ENCODE peak calls at places on chromosomes 3 and 15, in nine cellular contexts. One of them, this sample, is unnamed.

GRCh38 chr3:43995929-43996378 is 245.7 kb upstream of the TOPAZ1 start:
- DNase-seq in glutamatergic neuron: no peak
- DNase-seq in amniotic stem cell: no peak
- DNase-seq in fibroblast of the aortic adventitia: no peak
- DNase-seq in stimulated activated CD8-positive, alpha-beta memory T cell treated with anti-CD3 and anti-CD28 coated beads, Interleukin-4, amount 100 ng/mL, for 1 hour: no peak
- DNase-seq in lung: no peak
- DNase-seq in T-helper 9 cell: no peak
- DNase-seq in body of pancreas: no peak
- DNase-seq in nucleus accumbens: no peak
- DNase-seq in this sample: peak; percentile 24

GRCh38 chr15:90660195-90660995 is 56.8 kb upstream of the BLM start:
- DNase-seq in T-helper 9 cell: peak; percentile 27
- DNase-seq in nucleus accumbens: no peak
- DNase-seq in stimulated activated CD8-positive, alpha-beta memory T cell treated with anti-CD3 and anti-CD28 coated beads, Interleukin-4, amount 100 ng/mL, for 1 hour: no peak
- DNase-seq in body of pancreas: no peak
- DNase-seq in glutamatergic neuron: peak; percentile 50
- DNase-seq in amniotic stem cell: peak; percentile 93
- DNase-seq in lung: peak; percentile 71
- DNase-seq in fibroblast of the aortic adventitia: peak; percentile 90
- DNase-seq in this sample: peak; percentile 94

GRCh38 chr3:66336358-66336766 is 115.6 kb downstream of the SLC25A26 start:
- DNase-seq in glutamatergic neuron: no peak
- DNase-seq in body of pancreas: no peak
- DNase-seq in nucleus accumbens: no peak
- DNase-seq in lung: no peak
- DNase-seq in stimulated activated CD8-positive, alpha-beta memory T cell treated with anti-CD3 and anti-CD28 coated beads, Interleukin-4, amount 100 ng/mL, for 1 hour: no peak
- DNase-seq in fibroblast of the aortic adventitia: peak; percentile 91
- DNase-seq in amniotic stem cell: peak; percentile 25
- DNase-seq in T-helper 9 cell: no peak
- DNase-seq in this sample: peak; percentile 14

GRCh38 chr3:17583530-17583929 is 158.9 kb downstream of the TBC1D5 start:
- DNase-seq in glutamatergic neuron: no peak
- DNase-seq in stimulated activated CD8-positive, alpha-beta memory T cell treated with anti-CD3 and anti-CD28 coated beads, Interleukin-4, amount 100 ng/mL, for 1 hour: no peak
- DNase-seq in body of pancreas: no peak
- DNase-seq in fibroblast of the aortic adventitia: no peak
- DNase-seq in amniotic stem cell: no peak
- DNase-seq in T-helper 9 cell: no peak
- DNase-seq in nucleus accumbens: no peak
- DNase-seq in lung: no peak
- DNase-seq in this sample: no peak

GRCh38 chr3:192062186-192062585 is 601.2 kb downstream of the PYDC2 start:
- DNase-seq in body of pancreas: no peak
- DNase-seq in T-helper 9 cell: no peak
- DNase-seq in fibroblast of the aortic adventitia: no peak
- DNase-seq in lung: no peak
- DNase-seq in stimulated activated CD8-positive, alpha-beta memory T cell treated with anti-CD3 and anti-CD28 coated beads, Interleukin-4, amount 100 ng/mL, for 1 hour: no peak
- DNase-seq in nucleus accumbens: no peak
- DNase-seq in glutamatergic neuron: no peak
- DNase-seq in amniotic stem cell: no peak
- DNase-seq in this sample: no peak

GRCh38 chr15:71110800-71111565 is 4.3 kb upstream of the THSD4 start:
- DNase-seq in glutamatergic neuron: no peak
- DNase-seq in nucleus accumbens: no peak
- DNase-seq in lung: no peak
- DNase-seq in T-helper 9 cell: no peak
- DNase-seq in fibroblast of the aortic adventitia: no peak
- DNase-seq in body of pancreas: no peak
- DNase-seq in stimulated activated CD8-positive, alpha-beta memory T cell treated with anti-CD3 and anti-CD28 coated beads, Interleukin-4, amount 100 ng/mL, for 1 hour: no peak
- DNase-seq in amniotic stem cell: no peak
- DNase-seq in this sample: no peak

GRCh38 chr15:91872356-91873132 is 19.0 kb downstream of the SLCO3A1 start:
- DNase-seq in glutamatergic neuron: no peak
- DNase-seq in T-helper 9 cell: no peak
- DNase-seq in stimulated activated CD8-positive, alpha-beta memory T cell treated with anti-CD3 and anti-CD28 coated beads, Interleukin-4, amount 100 ng/mL, for 1 hour: no peak
- DNase-seq in body of pancreas: no peak
- DNase-seq in nucleus accumbens: no peak
- DNase-seq in lung: peak; percentile 77
- DNase-seq in fibroblast of the aortic adventitia: no peak
- DNase-seq in amniotic stem cell: no peak
- DNase-seq in this sample: no peak

GRCh38 chr3:186871403-186871924 is 29.0 kb downstream of the ADIPOQ start:
- DNase-seq in T-helper 9 cell: no peak
- DNase-seq in amniotic stem cell: no peak
- DNase-seq in body of pancreas: no peak
- DNase-seq in nucleus accumbens: no peak
- DNase-seq in glutamatergic neuron: no peak
- DNase-seq in stimulated activated CD8-positive, alpha-beta memory T cell treated with anti-CD3 and anti-CD28 coated beads, Interleukin-4, amount 100 ng/mL, for 1 hour: no peak
- DNase-seq in fibroblast of the aortic adventitia: no peak
- DNase-seq in lung: no peak
- DNase-seq in this sample: no peak

GRCh38 chr3:138174421-138175122 is at the start of gene DBR1:
- DNase-seq in nucleus accumbens: peak; percentile 50
- DNase-seq in glutamatergic neuron: peak; percentile 61
- DNase-seq in amniotic stem cell: peak; percentile 55
- DNase-seq in T-helper 9 cell: peak; percentile 65
- DNase-seq in stimulated activated CD8-positive, alpha-beta memory T cell treated with anti-CD3 and anti-CD28 coated beads, Interleukin-4, amount 100 ng/mL, for 1 hour: peak; percentile 18
- DNase-seq in body of pancreas: peak; percentile 83
- DNase-seq in lung: peak; percentile 91
- DNase-seq in fibroblast of the aortic adventitia: peak; percentile 88
- DNase-seq in this sample: peak; percentile 90